ENCODE peak calls at places on chromosomes 2 and 18, in six cellular contexts. A is kidney epithelial cell; M is RPMI7951; F is foreskin fibroblast; S is neural crest cell; B is activated naive CD4-positive, alpha-beta T cell treated with anti-CD3 and anti-CD28 coated beads, Interleukin-2, amount 10 ng/mL, durations not matched to agents 7 days and 5 days. R is an unnamed sample.

GRCh38 chr2:174985624-174986023 is 19.6 kb downstream of the CHN1 start:
- DNase-seq in A (no peak), M (peak; percentile 49), F (peak; percentile 64), S (no peak), B (no peak), R (no peak)

GRCh38 chr18:63062246-63062645 is 257.3 kb downstream of the BCL2 start:
- DNase-seq in A (no peak), M (no peak), F (peak; percentile 11), S (no peak), B (no peak), R (no peak)

GRCh38 chr2:239830718-239831271 is 194.3 kb downstream of the NDUFA10 start:
- DNase-seq in A (no peak), M (no peak), F (no peak), S (no peak), B (no peak), R (peak; percentile 13)

GRCh38 chr2:129464036-129464435 is 515.4 kb upstream of the RAB6C start:
- DNase-seq in A (no peak), M (no peak), F (no peak), S (no peak), B (no peak), R (no peak)

GRCh38 chr18:31649894-31650719 is 34.3 kb downstream of the B4GALT6 start:
- DNase-seq in A (no peak), M (peak; percentile 3), F (no peak), S (no peak), B (no peak), R (no peak)

GRCh38 chr2:86703704-86704370 is 16.3 kb upstream of the RMND5A start:
- DNase-seq in A (no peak), M (peak; percentile 86), F (peak; percentile 87), S (no peak), B (no peak), R (no peak)

GRCh38 chr18:77146249-77147080 is 13.9 kb upstream of the MBP start:
- DNase-seq in A (no peak), M (no peak), F (no peak), S (no peak), B (no peak), R (no peak)

GRCh38 chr2:12819098-12819465 is 102.3 kb downstream of the TRIB2 start:
- DNase-seq in A (peak; percentile 80), M (peak; percentile 99), F (peak; percentile 98), S (no peak), B (no peak), R (no peak)

GRCh38 chr2:10194021-10194820 is 71.7 kb downstream of the RRM2 start:
- DNase-seq in A (no peak), M (no peak), F (peak; percentile 61), S (no peak), B (no peak), R (no peak)

GRCh38 chr2:33509908-33510588 is 33.6 kb downstream of the RASGRP3 start:
- DNase-seq in A (no peak), M (no peak), F (peak; percentile 12), S (no peak), B (no peak), R (no peak)

GRCh38 chr18:6943143-6943542 is 174.5 kb downstream of the LAMA1 start:
- DNase-seq in A (no peak), M (no peak), F (no peak), S (no peak), B (no peak), R (no peak)

GRCh38 chr18:42268793-42269192 is 313.8 kb downstream of the PIK3C3 start:
- DNase-seq in A (no peak), M (peak; percentile 38), F (no peak), S (no peak), B (no peak), R (no peak)

GRCh38 chr18:79585395-79586370 is 93.9 kb upstream of the CTDP1 start:
- DNase-seq in A (no peak), M (no peak), F (no peak), S (no peak), B (peak; percentile 11), R (no peak)

GRCh38 chr2:9950521-9951271 is 797 bp upstream of the GRHL1 start:
- DNase-seq in A (no peak), M (peak; percentile 32), F (peak; percentile 64), S (peak; percentile 43), B (peak; percentile 68), R (no peak)

GRCh38 chr2:74935883-74936483 is 22.5 kb upstream of the POLE4 start:
- DNase-seq in A (no peak), M (peak; percentile 25), F (no peak), S (no peak), B (no peak), R (no peak)

GRCh38 chr2:191869781-191870180 is 22.9 kb upstream of the CAVIN2 start:
- DNase-seq in A (no peak), M (peak; percentile 21), F (peak; percentile 50), S (no peak), B (no peak), R (no peak)

GRCh38 chr2:144548088-144548487 is 28.2 kb upstream of the ZEB2 start:
- DNase-seq in A (no peak), M (no peak), F (peak; percentile 51), S (no peak), B (no peak), R (no peak)

GRCh38 chr2:223959688-223960087 is 2.4 kb downstream of the MRPL44 start:
- DNase-seq in A (no peak), M (peak; percentile 20), F (peak; percentile 52), S (no peak), B (no peak), R (no peak)

GRCh38 chr2:132416080-132416911 is at the start of gene GPR39:
- DNase-seq in A (peak; percentile 89), M (peak; percentile 100), F (peak; percentile 99), S (peak; percentile 32), B (no peak), R (no peak)

GRCh38 chr2:68889500-68889899 is 18.3 kb upstream of the BMP10 start:
- DNase-seq in A (no peak), M (peak; percentile 95), F (no peak), S (no peak), B (no peak), R (no peak)

GRCh38 chr2:1704606-1705556 is 39.4 kb downstream of the PXDN start:
- DNase-seq in A (no peak), M (peak; percentile 85), F (no peak), S (peak; percentile 41), B (no peak), R (no peak)

GRCh38 chr2:110115291-110116032 is at the start of gene MALL:
- DNase-seq in A (no peak), M (peak; percentile 44), F (peak; percentile 55), S (peak; percentile 18), B (no peak), R (no peak)

GRCh38 chr2:85259101-85259590 is 68.6 kb downstream of the TGOLN2 start:
- DNase-seq in A (no peak), M (peak; percentile 85), F (peak; percentile 63), S (no peak), B (no peak), R (no peak)

GRCh38 chr18:5534845-5535244 is 9.0 kb downstream of the EPB41L3 start:
- DNase-seq in A (peak; percentile 51), M (no peak), F (no peak), S (no peak), B (no peak), R (no peak)

GRCh38 chr2:159921752-159922404 is 123.9 kb upstream of the CD302 start:
- DNase-seq in A (no peak), M (peak; percentile 18), F (peak; percentile 73), S (peak; percentile 83), B (peak; percentile 80), R (peak; percentile 74)

GRCh38 chr2:75277111-75277510 is 77.8 kb upstream of the TACR1 start:
- DNase-seq in A (no peak), M (peak; percentile 39), F (peak; percentile 60), S (no peak), B (no peak), R (no peak)

GRCh38 chr2:22167256-22167655 is 1043.5 kb downstream of the TDRD15 start:
- DNase-seq in A (no peak), M (no peak), F (no peak), S (no peak), B (no peak), R (no peak)

GRCh38 chr2:4381049-4381448 is 677.7 kb downstream of the DCDC2C start:
- DNase-seq in A (no peak), M (no peak), F (no peak), S (no peak), B (no peak), R (no peak)

GRCh38 chr18:65056575-65056974 is 694.2 kb upstream of the CDH7 start:
- DNase-seq in A (no peak), M (no peak), F (no peak), S (no peak), B (no peak), R (no peak)

GRCh38 chr2:38116762-38117161 is 40.8 kb upstream of the CYP1B1 start:
- DNase-seq in A (no peak), M (peak; percentile 95), F (peak; percentile 89), S (no peak), B (no peak), R (no peak)

GRCh38 chr18:59517446-59518171 is 158.5 kb upstream of the LMAN1 start:
- DNase-seq in A (no peak), M (peak; percentile 26), F (peak; percentile 58), S (peak; percentile 30), B (no peak), R (no peak)

GRCh38 chr2:133418021-133418420 is 150.2 kb downstream of the NCKAP5 start:
- DNase-seq in A (no peak), M (no peak), F (no peak), S (no peak), B (no peak), R (no peak)

GRCh38 chr2:195382186-195382585 is 274.8 kb upstream of the SLC39A10 start:
- DNase-seq in A (no peak), M (no peak), F (no peak), S (no peak), B (peak; percentile 70), R (peak; percentile 21)